ENCODE peak calls at places on chromosomes 12 and 14, in ten cellular contexts. G is CD8-positive, alpha-beta memory T cell; R is gastrocnemius medialis; J is pancreas; W is PC-3; V is heart left ventricle; U is GM23338; H is IMR-90; C is dorsolateral prefrontal cortex; F is heart right ventricle. I is an unnamed sample. For H3K27me3, the result is how much of the 10 kb centered on the place peaks cover.

GRCh38 chr14:104361101-104361591 is 218.4 kb upstream of the C14orf180 start:
- DNase-seq in G (no peak), R (no peak), J (no peak), W (no peak), V (no peak), U (no peak), H (no peak), C (peak), F (no peak), I (peak)

GRCh38 chr12:116066381-116067230 is 210.9 kb downstream of the MED13L start:
- DNase-seq in G (peak), R (no peak), J (peak), W (peak), V (peak), U (peak), H (peak), C (no peak), F (peak), I (peak)

GRCh38 chr12:48925218-48925871 is at the start of gene FKBP11:
- DNase-seq in G (peak), R (no peak), J (peak), W (no peak), V (peak), U (peak), H (peak), C (no peak), F (peak), I (peak)

GRCh38 chr14:93103392-93104080 is 12.2 kb downstream of the ITPK1 start:
- DNase-seq in G (peak), R (no peak), J (peak), W (no peak), V (peak), U (no peak), H (no peak), C (no peak), F (no peak), I (peak)

GRCh38 chr14:95331708-95332408 is 12.2 kb upstream of the CLMN start:
- DNase-seq in G (no peak), R (no peak), J (no peak), W (no peak), V (no peak), U (no peak), H (no peak), C (no peak), F (no peak), I (no peak)

GRCh38 chr12:114343585-114343984 is 62.4 kb downstream of the TBX5 start:
- DNase-seq in G (no peak), R (no peak), J (no peak), W (no peak), V (no peak), U (no peak), H (no peak), C (no peak), F (no peak), I (no peak)

GRCh38 chr12:114288071-114288470 is 117.9 kb downstream of the TBX5 start:
- DNase-seq in G (no peak), R (no peak), J (no peak), W (no peak), V (no peak), U (no peak), H (peak), C (no peak), F (no peak), I (no peak)

GRCh38 chr12:57216014-57216891 is at the start of gene NXPH4:
- DNase-seq in G (peak), R (no peak), J (peak), W (peak), V (peak), U (peak), H (no peak), C (no peak), F (peak), I (peak)

GRCh38 chr12:4214912-4215861 is 58.4 kb upstream of the CCND2 start:
- DNase-seq in G (no peak), R (peak), J (peak), W (no peak), V (peak), U (no peak), H (no peak), C (peak), F (peak), I (no peak)

GRCh38 chr12:11758838-11759509 is 109.5 kb downstream of the ETV6 start:
- DNase-seq in G (no peak), R (no peak), J (no peak), W (no peak), V (peak), U (no peak), H (peak), C (no peak), F (no peak), I (no peak)

GRCh38 chr12:72098622-72099021 is 160.0 kb downstream of the TPH2 start:
- DNase-seq in G (no peak), R (no peak), J (no peak), W (no peak), V (no peak), U (no peak), H (peak), C (no peak), F (no peak), I (no peak)

GRCh38 chr14:76106188-76106587 is 45.5 kb upstream of the GPATCH2L start:
- DNase-seq in G (no peak), R (no peak), J (no peak), W (no peak), V (no peak), U (no peak), H (no peak), C (no peak), F (no peak), I (no peak)

GRCh38 chr12:110366474-110367208 is 36.9 kb downstream of the ANAPC7 start:
- DNase-seq in G (no peak), R (no peak), J (no peak), W (no peak), V (no peak), U (no peak), H (no peak), C (no peak), F (no peak), I (peak)

GRCh38 chr14:68013326-68013725 is 193.7 kb downstream of the RAD51B start:
- DNase-seq in G (no peak), R (no peak), J (no peak), W (no peak), V (no peak), U (no peak), H (no peak), C (no peak), F (no peak), I (no peak)

GRCh38 chr12:62760779-62761178 is 174.2 kb downstream of the PPM1H start:
- DNase-seq in G (no peak), R (no peak), J (no peak), W (no peak), V (no peak), U (no peak), H (peak), C (no peak), F (no peak), I (no peak)

GRCh38 chr14:70567791-70568190 is 32.7 kb downstream of the MED6 start:
- DNase-seq in G (no peak), R (no peak), J (no peak), W (peak), V (no peak), U (peak), H (peak), C (no peak), F (no peak), I (peak)

GRCh38 chr12:57101892-57102695 is 9.1 kb downstream of the STAT6 start:
- DNase-seq in G (no peak), R (no peak), J (no peak), W (peak), V (no peak), U (no peak), H (peak), C (no peak), F (no peak), I (peak)

GRCh38 chr12:5003025-5003666 is 40.5 kb upstream of the KCNA5 start:
- DNase-seq in G (peak), R (peak), J (peak), W (peak), V (peak), U (peak), H (peak), C (peak), F (peak), I (peak)

GRCh38 chr12:94701711-94702110 is 51.4 kb upstream of the TMCC3 start:
- DNase-seq in G (no peak), R (no peak), J (no peak), W (no peak), V (no peak), U (no peak), H (no peak), C (no peak), F (no peak), I (no peak)

GRCh38 chr12:122984612-122985358 is 4.3 kb downstream of the ARL6IP4 start:
- DNase-seq in G (no peak), R (no peak), J (no peak), W (no peak), V (peak), U (no peak), H (no peak), C (no peak), F (peak), I (no peak)

GRCh38 chr12:66149702-66150398 is 19.3 kb upstream of the LLPH start:
- DNase-seq in G (no peak), R (no peak), J (no peak), W (peak), V (no peak), U (peak), H (no peak), C (no peak), F (no peak), I (no peak)

GRCh38 chr12:40034712-40035111 is 71.2 kb downstream of the SLC2A13 start:
- DNase-seq in G (no peak), R (no peak), J (no peak), W (no peak), V (no peak), U (peak), H (peak), C (no peak), F (no peak), I (no peak)

GRCh38 chr12:93879476-93880376 is 202.6 kb downstream of the CRADD start:
- DNase-seq in G (no peak), R (no peak), J (no peak), W (no peak), V (no peak), U (no peak), H (peak), C (no peak), F (no peak), I (no peak)

GRCh38 chr12:4228122-4228580 is 45.4 kb upstream of the CCND2 start:
- DNase-seq in G (no peak), R (no peak), J (no peak), W (no peak), V (no peak), U (peak), H (no peak), C (no peak), F (no peak), I (peak)

GRCh38 chr12:71771069-71771468 is 16.4 kb downstream of the RAB21 start:
- DNase-seq in G (no peak), R (no peak), J (no peak), W (no peak), V (no peak), U (no peak), H (no peak), C (no peak), F (no peak), I (no peak)

GRCh38 chr12:116541547-116542344 is 17.4 kb upstream of the MAP1LC3B2 start:
- DNase-seq in G (no peak), R (no peak), J (no peak), W (no peak), V (no peak), U (no peak), H (no peak), C (no peak), F (no peak), I (no peak)

GRCh38 chr12:104877107-104877705 is 80.9 kb downstream of the SLC41A2 start:
- DNase-seq in G (peak), R (no peak), J (no peak), W (peak), V (peak), U (peak), H (peak), C (no peak), F (peak), I (no peak)

GRCh38 chr12:3125674-3126073 is 48.5 kb downstream of the TSPAN9 start:
- DNase-seq in G (no peak), R (no peak), J (no peak), W (no peak), V (no peak), U (no peak), H (no peak), C (no peak), F (no peak), I (no peak)

GRCh38 chr14:101781240-101782061 is 19.9 kb downstream of the PPP2R5C start:
- DNase-seq in G (no peak), R (no peak), J (no peak), W (no peak), V (no peak), U (peak), H (no peak), C (no peak), F (peak), I (peak)
- H3K4me3 ChIP-seq in G (peak), R (peak), J (peak), W (no peak), V (peak), U (peak), H (peak), C (peak), F (peak), I (peak)

DNA sequence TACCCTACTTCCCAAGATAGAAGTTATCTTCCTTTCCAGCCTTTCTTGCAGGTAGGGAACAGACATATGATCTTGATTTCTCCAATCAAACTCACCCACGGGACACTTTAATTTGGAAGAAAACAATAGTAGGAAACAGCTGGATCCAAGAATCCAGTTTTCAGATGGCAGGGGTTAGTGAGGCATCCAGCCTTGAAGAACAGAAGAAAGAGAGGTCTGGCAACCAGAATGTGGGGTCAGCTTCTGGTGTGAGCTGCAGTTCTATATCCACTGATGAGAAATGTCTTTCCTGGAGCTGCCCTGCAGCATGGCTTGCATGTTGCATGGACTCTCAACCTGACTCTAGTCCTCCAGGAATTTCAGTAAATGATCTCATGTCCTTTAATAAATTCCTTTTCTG is 83.8 kb downstream of the TTC8 start:
- DNase-seq in G (no peak), R (no peak), J (no peak), W (no peak), V (no peak), U (no peak), H (no peak), C (no peak), F (no peak), I (no peak)
- H3K27me3 ChIP-seq in G (under half), R (under half), J (under half), W (under half), V (under half), U (under half), H (under half), C (under half), F (under half), I (under half)

DNA sequence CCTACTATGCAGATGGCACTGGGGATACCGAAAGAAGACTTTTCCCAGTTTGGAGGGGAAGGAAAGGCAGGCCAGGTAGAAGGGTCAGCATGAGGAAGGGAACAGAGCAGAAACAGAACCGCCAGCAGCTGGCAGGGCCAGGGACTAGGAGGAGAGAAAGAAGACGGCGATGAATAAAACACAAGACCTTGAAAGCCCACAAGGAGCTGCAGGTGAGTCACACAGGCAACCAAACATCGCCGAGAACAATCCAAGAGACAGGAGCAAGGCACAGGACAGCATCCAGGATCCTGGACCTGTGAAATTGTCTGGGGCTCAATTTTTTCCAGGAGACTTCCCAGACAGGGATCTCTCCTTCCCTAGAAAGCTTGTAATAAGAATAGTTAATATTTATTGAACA is 47.3 kb downstream of the NUAK1 start:
- DNase-seq in G (no peak), R (no peak), J (no peak), W (peak), V (no peak), U (no peak), H (no peak), C (no peak), F (no peak), I (no peak)
- H3K4me3 ChIP-seq in G (no peak), R (no peak), J (no peak), W (no peak), V (no peak), U (no peak), H (no peak), C (no peak), F (no peak), I (no peak)

GRCh38 chr14:106044949-106045596 is 518.7 kb downstream of the TMEM121 start:
- DNase-seq in G (peak), R (no peak), J (peak), W (no peak), V (peak), U (peak), H (no peak), C (no peak), F (peak), I (no peak)

GRCh38 chr14:106044515-106044914 is 518.1 kb downstream of the TMEM121 start:
- DNase-seq in G (no peak), R (no peak), J (no peak), W (no peak), V (no peak), U (no peak), H (no peak), C (no peak), F (no peak), I (no peak)

GRCh38 chr14:106037380-106037779 is 511.0 kb downstream of the TMEM121 start:
- DNase-seq in G (no peak), R (no peak), J (no peak), W (peak), V (no peak), U (no peak), H (no peak), C (no peak), F (no peak), I (no peak)

DNA sequence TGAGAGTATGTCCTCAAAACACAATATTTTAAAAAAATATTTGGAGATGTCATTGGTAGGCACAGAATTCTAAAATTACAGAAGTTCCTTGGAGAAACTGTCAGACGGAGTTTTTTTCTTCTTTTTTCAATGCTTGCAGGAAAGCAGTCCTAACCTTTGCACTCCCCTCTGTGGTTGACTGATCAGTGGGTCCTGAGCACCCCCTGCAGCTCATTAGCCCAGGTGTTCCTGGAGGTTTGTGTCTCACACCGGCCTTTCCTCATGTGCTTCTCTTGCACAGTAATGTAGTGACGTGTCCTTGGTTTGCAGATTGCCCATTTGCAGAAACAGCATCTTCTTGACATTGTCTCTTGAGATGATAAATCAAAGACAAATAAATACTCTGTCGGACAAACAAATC is 513.0 kb downstream of the TMEM121 start:
- DNase-seq in G (peak), R (no peak), J (no peak), W (peak), V (no peak), U (peak), H (no peak), C (no peak), F (no peak), I (no peak)
- H3K27me3 ChIP-seq in G (under half), R (under half), J (under half), W (under half), V (under half), U (under half), H (under half), C (under half), F (under half), I (under half)

DNA sequence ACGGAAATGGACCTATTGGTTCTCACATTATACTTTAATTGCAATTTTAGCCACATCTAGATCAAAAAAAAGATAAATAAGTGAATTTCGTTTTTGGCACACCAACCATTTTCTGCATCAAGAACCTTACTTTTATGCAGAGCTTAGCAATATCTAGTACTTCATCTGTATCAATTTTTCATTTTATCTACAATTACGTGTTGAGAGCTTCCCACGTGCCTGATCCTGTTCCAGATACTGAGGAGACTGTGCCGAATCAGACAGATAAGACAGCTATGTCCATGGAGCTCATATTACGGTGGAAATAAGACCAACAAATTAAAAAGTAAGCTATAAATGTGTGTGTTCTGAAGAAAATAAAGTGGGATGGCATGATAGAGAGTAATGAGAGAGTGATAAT is 101.6 kb downstream of the MGAT4C start:
- DNase-seq in G (no peak), R (no peak), J (no peak), W (no peak), V (no peak), U (no peak), H (no peak), C (no peak), F (no peak), I (no peak)
- H3K4me3 ChIP-seq in G (no peak), R (no peak), J (no peak), W (no peak), V (no peak), U (no peak), H (no peak), C (no peak), F (no peak), I (no peak)

I was measured in H7.